ENCODE peak calls at places on chromosomes 4 and X, in seven cellular contexts. One of them, this sample, is unnamed.

GRCh38 chr4:147829401-147830101 is 97.7 kb downstream of the ARHGAP10 start:
- DNase-seq in sigmoid colon: peak; percentile 94
- DNase-seq in left lung: no peak
- DNase-seq in cardiac fibroblast: peak; percentile 86
- DNase-seq in hepatocyte: peak; percentile 58
- DNase-seq in endothelial cell: no peak
- DNase-seq in left ventricle myocardium inferior: peak; percentile 56
- DNase-seq in this sample: no peak

GRCh38 chr4:162408309-162408708 is 244.5 kb upstream of the FSTL5 start:
- DNase-seq in sigmoid colon: no peak
- DNase-seq in left lung: no peak
- DNase-seq in cardiac fibroblast: no peak
- DNase-seq in hepatocyte: no peak
- DNase-seq in endothelial cell: no peak
- DNase-seq in left ventricle myocardium inferior: no peak
- DNase-seq in this sample: no peak

GRCh38 chr4:181517521-181517920 is 725.7 kb upstream of the TENM3 start:
- DNase-seq in sigmoid colon: no peak
- DNase-seq in left lung: no peak
- DNase-seq in cardiac fibroblast: peak; percentile 41
- DNase-seq in hepatocyte: no peak
- DNase-seq in endothelial cell: no peak
- DNase-seq in left ventricle myocardium inferior: no peak
- DNase-seq in this sample: no peak

GRCh38 chr4:26375589-26375988 is 54.8 kb downstream of the RBPJ start:
- DNase-seq in sigmoid colon: no peak
- DNase-seq in left lung: no peak
- DNase-seq in cardiac fibroblast: no peak
- DNase-seq in hepatocyte: no peak
- DNase-seq in endothelial cell: no peak
- DNase-seq in left ventricle myocardium inferior: no peak
- DNase-seq in this sample: no peak

GRCh38 chr4:133320576-133321170 is 171.6 kb downstream of the PCDH10 start:
- DNase-seq in sigmoid colon: no peak
- DNase-seq in left lung: no peak
- DNase-seq in cardiac fibroblast: peak; percentile 37
- DNase-seq in hepatocyte: peak; percentile 68
- DNase-seq in endothelial cell: peak; percentile 38
- DNase-seq in left ventricle myocardium inferior: no peak
- DNase-seq in this sample: no peak

GRCh38 chr4:152159773-152160172 is 376.1 kb downstream of the FBXW7 start:
- DNase-seq in sigmoid colon: no peak
- DNase-seq in left lung: no peak
- DNase-seq in cardiac fibroblast: no peak
- DNase-seq in hepatocyte: no peak
- DNase-seq in endothelial cell: no peak
- DNase-seq in left ventricle myocardium inferior: no peak
- DNase-seq in this sample: no peak

GRCh38 chr4:183443609-183444148 is 757 bp upstream of the CDKN2AIP start:
- DNase-seq in sigmoid colon: peak; percentile 81
- DNase-seq in left lung: no peak
- DNase-seq in cardiac fibroblast: no peak
- DNase-seq in hepatocyte: no peak
- DNase-seq in endothelial cell: peak; percentile 63
- DNase-seq in left ventricle myocardium inferior: no peak
- DNase-seq in this sample: no peak

GRCh38 chrX:45986971-45987370 is 558.2 kb downstream of the ZNF674 start:
- DNase-seq in sigmoid colon: no peak
- DNase-seq in left lung: no peak
- DNase-seq in cardiac fibroblast: peak; percentile 10
- DNase-seq in hepatocyte: no peak
- DNase-seq in endothelial cell: no peak
- DNase-seq in left ventricle myocardium inferior: no peak
- DNase-seq in this sample: no peak

GRCh38 chr4:52407545-52407944 is 251.6 kb downstream of the USP46 start:
- DNase-seq in sigmoid colon: no peak
- DNase-seq in left lung: no peak
- DNase-seq in cardiac fibroblast: no peak
- DNase-seq in hepatocyte: no peak
- DNase-seq in endothelial cell: no peak
- DNase-seq in left ventricle myocardium inferior: no peak
- DNase-seq in this sample: no peak

GRCh38 chrX:97332963-97333362 is 449.3 kb downstream of the RPA4 start:
- DNase-seq in sigmoid colon: no peak
- DNase-seq in left lung: no peak
- DNase-seq in cardiac fibroblast: peak; percentile 5
- DNase-seq in hepatocyte: no peak
- DNase-seq in endothelial cell: no peak
- DNase-seq in left ventricle myocardium inferior: no peak
- DNase-seq in this sample: no peak

GRCh38 chr4:101282076-101282844 is 65.1 kb downstream of the PPP3CA start:
- DNase-seq in sigmoid colon: no peak
- DNase-seq in left lung: no peak
- DNase-seq in cardiac fibroblast: no peak
- DNase-seq in hepatocyte: no peak
- DNase-seq in endothelial cell: no peak
- DNase-seq in left ventricle myocardium inferior: no peak
- DNase-seq in this sample: no peak

GRCh38 chrX:26070882-26071281 is 67.3 kb upstream of the MAGEB18 start:
- DNase-seq in sigmoid colon: no peak
- DNase-seq in left lung: no peak
- DNase-seq in cardiac fibroblast: no peak
- DNase-seq in hepatocyte: no peak
- DNase-seq in endothelial cell: no peak
- DNase-seq in left ventricle myocardium inferior: no peak
- DNase-seq in this sample: no peak

GRCh38 chr4:83364312-83364711 is 29.7 kb upstream of the HPSE start:
- DNase-seq in sigmoid colon: no peak
- DNase-seq in left lung: no peak
- DNase-seq in cardiac fibroblast: no peak
- DNase-seq in hepatocyte: no peak
- DNase-seq in endothelial cell: no peak
- DNase-seq in left ventricle myocardium inferior: no peak
- DNase-seq in this sample: no peak

GRCh38 chr4:80071643-80072606 is 1.1 kb downstream of the ANTXR2 start:
- DNase-seq in sigmoid colon: peak; percentile 78
- DNase-seq in left lung: peak; percentile 70
- DNase-seq in cardiac fibroblast: peak; percentile 49
- DNase-seq in hepatocyte: peak; percentile 49
- DNase-seq in endothelial cell: peak; percentile 41
- DNase-seq in left ventricle myocardium inferior: peak; percentile 47
- DNase-seq in this sample: peak; percentile 37

GRCh38 chr4:7761720-7762119 is 177.9 kb downstream of the AFAP1 start:
- DNase-seq in sigmoid colon: peak; percentile 96
- DNase-seq in left lung: peak; percentile 52
- DNase-seq in cardiac fibroblast: peak; percentile 64
- DNase-seq in hepatocyte: peak; percentile 84
- DNase-seq in endothelial cell: peak; percentile 78
- DNase-seq in left ventricle myocardium inferior: peak; percentile 84
- DNase-seq in this sample: peak; percentile 27

GRCh38 chrX:107729558-107730297 is 45.9 kb downstream of the TSC22D3 start:
- DNase-seq in sigmoid colon: no peak
- DNase-seq in left lung: no peak
- DNase-seq in cardiac fibroblast: no peak
- DNase-seq in hepatocyte: peak; percentile 67
- DNase-seq in endothelial cell: no peak
- DNase-seq in left ventricle myocardium inferior: peak; percentile 58
- DNase-seq in this sample: no peak

GRCh38 chr4:81896936-81897335 is 425.2 kb upstream of the RASGEF1B start:
- DNase-seq in sigmoid colon: no peak
- DNase-seq in left lung: no peak
- DNase-seq in cardiac fibroblast: no peak
- DNase-seq in hepatocyte: no peak
- DNase-seq in endothelial cell: no peak
- DNase-seq in left ventricle myocardium inferior: no peak
- DNase-seq in this sample: no peak

GRCh38 chrX:141220342-141221008 is 21.8 kb downstream of the SPANXC start:
- DNase-seq in sigmoid colon: no peak
- DNase-seq in left lung: no peak
- DNase-seq in cardiac fibroblast: peak; percentile 46
- DNase-seq in hepatocyte: peak; percentile 6
- DNase-seq in endothelial cell: no peak
- DNase-seq in left ventricle myocardium inferior: no peak
- DNase-seq in this sample: no peak

GRCh38 chrX:1075741-1076140 is 136.7 kb downstream of the CRLF2 start:
- DNase-seq in sigmoid colon: no peak
- DNase-seq in left lung: no peak
- DNase-seq in cardiac fibroblast: no peak
- DNase-seq in hepatocyte: no peak
- DNase-seq in endothelial cell: no peak
- DNase-seq in left ventricle myocardium inferior: no peak
- DNase-seq in this sample: no peak

GRCh38 chr4:8045909-8046308 is 106.2 kb upstream of the AFAP1 start:
- DNase-seq in sigmoid colon: no peak
- DNase-seq in left lung: no peak
- DNase-seq in cardiac fibroblast: no peak
- DNase-seq in hepatocyte: no peak
- DNase-seq in endothelial cell: no peak
- DNase-seq in left ventricle myocardium inferior: no peak
- DNase-seq in this sample: no peak

GRCh38 chr4:109184421-109184956 is 118.0 kb downstream of the COL25A1 start:
- DNase-seq in sigmoid colon: peak; percentile 69
- DNase-seq in left lung: no peak
- DNase-seq in cardiac fibroblast: peak; percentile 21
- DNase-seq in hepatocyte: no peak
- DNase-seq in endothelial cell: no peak
- DNase-seq in left ventricle myocardium inferior: peak; percentile 41
- DNase-seq in this sample: no peak

GRCh38 chr4:23967281-23967680 is 77.4 kb upstream of the PPARGC1A start:
- DNase-seq in sigmoid colon: no peak
- DNase-seq in left lung: no peak
- DNase-seq in cardiac fibroblast: no peak
- DNase-seq in hepatocyte: no peak
- DNase-seq in endothelial cell: no peak
- DNase-seq in left ventricle myocardium inferior: no peak
- DNase-seq in this sample: no peak

GRCh38 chr4:23962462-23962861 is 72.6 kb upstream of the PPARGC1A start:
- DNase-seq in sigmoid colon: no peak
- DNase-seq in left lung: no peak
- DNase-seq in cardiac fibroblast: no peak
- DNase-seq in hepatocyte: peak; percentile 30
- DNase-seq in endothelial cell: no peak
- DNase-seq in left ventricle myocardium inferior: no peak
- DNase-seq in this sample: no peak

GRCh38 chr4:23969635-23970034 is 79.8 kb upstream of the PPARGC1A start:
- DNase-seq in sigmoid colon: no peak
- DNase-seq in left lung: no peak
- DNase-seq in cardiac fibroblast: no peak
- DNase-seq in hepatocyte: no peak
- DNase-seq in endothelial cell: no peak
- DNase-seq in left ventricle myocardium inferior: no peak
- DNase-seq in this sample: no peak

GRCh38 chr4:23970193-23970850 is 80.5 kb upstream of the PPARGC1A start:
- DNase-seq in sigmoid colon: no peak
- DNase-seq in left lung: no peak
- DNase-seq in cardiac fibroblast: no peak
- DNase-seq in hepatocyte: no peak
- DNase-seq in endothelial cell: no peak
- DNase-seq in left ventricle myocardium inferior: no peak
- DNase-seq in this sample: no peak

GRCh38 chr4:23966720-23967119 is 76.9 kb upstream of the PPARGC1A start:
- DNase-seq in sigmoid colon: no peak
- DNase-seq in left lung: no peak
- DNase-seq in cardiac fibroblast: peak; percentile 25
- DNase-seq in hepatocyte: no peak
- DNase-seq in endothelial cell: no peak
- DNase-seq in left ventricle myocardium inferior: no peak
- DNase-seq in this sample: no peak
- TF ChIP-seq CTCF in sigmoid colon: no peak
- TF ChIP-seq CTCF in left lung: no peak
- TF ChIP-seq CTCF in cardiac fibroblast: peak; percentile 22
- TF ChIP-seq CTCF in hepatocyte: peak; percentile 11
- TF ChIP-seq CTCF in endothelial cell: peak; percentile 29
- TF ChIP-seq CTCF in left ventricle myocardium inferior: peak; percentile 43
- TF ChIP-seq CTCF in this sample: no peak

DNA sequence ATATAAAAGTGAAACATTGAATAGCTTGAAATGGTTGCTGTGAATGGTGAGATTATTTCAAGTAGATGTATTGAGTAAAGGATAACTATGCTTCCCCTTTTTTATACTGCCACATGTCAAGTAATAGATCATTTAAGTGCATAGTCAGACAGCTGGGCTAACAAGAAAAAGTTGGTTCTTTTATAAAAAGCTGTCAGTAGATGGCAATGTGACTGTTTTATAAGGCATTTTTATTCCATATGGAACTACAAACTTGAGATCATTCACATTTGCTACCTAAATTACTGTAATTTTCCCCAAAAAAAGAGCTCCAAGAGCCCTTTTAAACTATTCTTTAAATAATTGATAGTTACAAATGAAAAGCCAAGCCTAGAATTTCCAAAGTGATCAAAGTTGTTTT is 831.0 kb downstream of the C4orf33 start:
- DNase-seq in sigmoid colon: no peak
- DNase-seq in left lung: no peak
- DNase-seq in cardiac fibroblast: no peak
- DNase-seq in hepatocyte: peak; percentile 18
- DNase-seq in endothelial cell: no peak
- DNase-seq in left ventricle myocardium inferior: no peak
- DNase-seq in this sample: no peak
- TF ChIP-seq CTCF in sigmoid colon: no peak
- TF ChIP-seq CTCF in left lung: no peak
- TF ChIP-seq CTCF in cardiac fibroblast: no peak
- TF ChIP-seq CTCF in hepatocyte: peak; percentile 42
- TF ChIP-seq CTCF in endothelial cell: no peak
- TF ChIP-seq CTCF in left ventricle myocardium inferior: no peak
- TF ChIP-seq CTCF in this sample: no peak

GRCh38 chr4:45971108-45971507 is 152.7 kb downstream of the GABRG1 start:
- DNase-seq in sigmoid colon: no peak
- DNase-seq in left lung: no peak
- DNase-seq in cardiac fibroblast: no peak
- DNase-seq in hepatocyte: no peak
- DNase-seq in endothelial cell: no peak
- DNase-seq in left ventricle myocardium inferior: no peak
- DNase-seq in this sample: no peak
- TF ChIP-seq CTCF in sigmoid colon: no peak
- TF ChIP-seq CTCF in left lung: no peak
- TF ChIP-seq CTCF in cardiac fibroblast: no peak
- TF ChIP-seq CTCF in hepatocyte: no peak
- TF ChIP-seq CTCF in endothelial cell: no peak
- TF ChIP-seq CTCF in left ventricle myocardium inferior: no peak
- TF ChIP-seq CTCF in this sample: no peak

GRCh38 chr4:168154546-168155277 is 62.4 kb downstream of the ANXA10 start:
- DNase-seq in sigmoid colon: no peak
- DNase-seq in left lung: no peak
- DNase-seq in cardiac fibroblast: no peak
- DNase-seq in hepatocyte: no peak
- DNase-seq in endothelial cell: no peak
- DNase-seq in left ventricle myocardium inferior: no peak
- DNase-seq in this sample: no peak

GRCh38 chr4:168152837-168153500 is 60.6 kb downstream of the ANXA10 start:
- DNase-seq in sigmoid colon: no peak
- DNase-seq in left lung: no peak
- DNase-seq in cardiac fibroblast: no peak
- DNase-seq in hepatocyte: no peak
- DNase-seq in endothelial cell: no peak
- DNase-seq in left ventricle myocardium inferior: no peak
- DNase-seq in this sample: no peak

GRCh38 chr4:168151313-168151712 is 59.0 kb downstream of the ANXA10 start:
- DNase-seq in sigmoid colon: no peak
- DNase-seq in left lung: no peak
- DNase-seq in cardiac fibroblast: no peak
- DNase-seq in hepatocyte: no peak
- DNase-seq in endothelial cell: no peak
- DNase-seq in left ventricle myocardium inferior: no peak
- DNase-seq in this sample: no peak

GRCh38 chr4:168150651-168151050 is 58.3 kb downstream of the ANXA10 start:
- DNase-seq in sigmoid colon: no peak
- DNase-seq in left lung: no peak
- DNase-seq in cardiac fibroblast: peak; percentile 37
- DNase-seq in hepatocyte: no peak
- DNase-seq in endothelial cell: no peak
- DNase-seq in left ventricle myocardium inferior: no peak
- DNase-seq in this sample: no peak

GRCh38 chr4:168153596-168154440 is 61.5 kb downstream of the ANXA10 start:
- DNase-seq in sigmoid colon: no peak
- DNase-seq in left lung: peak; percentile 78
- DNase-seq in cardiac fibroblast: peak; percentile 93
- DNase-seq in hepatocyte: peak; percentile 87
- DNase-seq in endothelial cell: peak; percentile 61
- DNase-seq in left ventricle myocardium inferior: peak; percentile 74
- DNase-seq in this sample: no peak
- TF ChIP-seq CTCF in sigmoid colon: no peak
- TF ChIP-seq CTCF in left lung: peak; percentile 40
- TF ChIP-seq CTCF in cardiac fibroblast: peak; percentile 60
- TF ChIP-seq CTCF in hepatocyte: peak; percentile 89
- TF ChIP-seq CTCF in endothelial cell: peak; percentile 58
- TF ChIP-seq CTCF in left ventricle myocardium inferior: peak; percentile 66
- TF ChIP-seq CTCF in this sample: peak; percentile 40